ENCODE peak calls at places on chromosomes 13 and 19, in seven cellular contexts. One of them, this sample, is unnamed.
A peak's percentile ranks its signal among the peaks of the same experiment; 100 is the strongest.

GRCh38 chr19:6809262-6809661 is 36.8 kb downstream of the VAV1 start:
- DNase-seq in K562: no peak
- DNase-seq in HEK293T: no peak
- DNase-seq in HCT116: no peak
- DNase-seq in HepG2: no peak
- DNase-seq in H1: no peak
- DNase-seq in GM12878: no peak
- DNase-seq in this sample: no peak

GRCh38 chr13:99191900-99192399 is 8.7 kb upstream of the UBAC2 start:
- DNase-seq in K562: no peak
- DNase-seq in HEK293T: no peak
- DNase-seq in HCT116: no peak
- DNase-seq in HepG2: no peak
- DNase-seq in H1: no peak
- DNase-seq in GM12878: no peak
- DNase-seq in this sample: no peak

GRCh38 chr19:6521718-6522646 is 8.8 kb upstream of the TNFSF9 start:
- DNase-seq in K562: peak; percentile 64
- DNase-seq in HEK293T: no peak
- DNase-seq in HCT116: no peak
- DNase-seq in HepG2: no peak
- DNase-seq in H1: no peak
- DNase-seq in GM12878: peak; percentile 95
- DNase-seq in this sample: no peak

GRCh38 chr19:1252221-1252817 is 3.9 kb downstream of the MIDN start:
- DNase-seq in K562: no peak
- DNase-seq in HEK293T: no peak
- DNase-seq in HCT116: no peak
- DNase-seq in HepG2: no peak
- DNase-seq in H1: no peak
- DNase-seq in GM12878: no peak
- DNase-seq in this sample: no peak

GRCh38 chr13:47621931-47622330 is 379.1 kb downstream of the SUCLA2 start:
- DNase-seq in K562: no peak
- DNase-seq in HEK293T: no peak
- DNase-seq in HCT116: no peak
- DNase-seq in HepG2: no peak
- DNase-seq in H1: no peak
- DNase-seq in GM12878: no peak
- DNase-seq in this sample: no peak

GRCh38 chr19:47310819-47311218 is 1.2 kb downstream of the C5AR1 start:
- DNase-seq in K562: no peak
- DNase-seq in HEK293T: no peak
- DNase-seq in HCT116: no peak
- DNase-seq in HepG2: peak; percentile 36
- DNase-seq in H1: no peak
- DNase-seq in GM12878: no peak
- DNase-seq in this sample: no peak

GRCh38 chr19:4455742-4456565 is 1.6 kb downstream of the UBXN6 start:
- DNase-seq in K562: no peak
- DNase-seq in HEK293T: no peak
- DNase-seq in HCT116: no peak
- DNase-seq in HepG2: peak; percentile 25
- DNase-seq in H1: no peak
- DNase-seq in GM12878: no peak
- DNase-seq in this sample: no peak

GRCh38 chr13:114067886-114068722 is 64.3 kb downstream of the RASA3 start:
- DNase-seq in K562: no peak
- DNase-seq in HEK293T: no peak
- DNase-seq in HCT116: no peak
- DNase-seq in HepG2: no peak
- DNase-seq in H1: no peak
- DNase-seq in GM12878: no peak
- DNase-seq in this sample: peak; percentile 10

GRCh38 chr19:23321953-23322549 is 71.9 kb upstream of the ZNF724 start:
- DNase-seq in K562: no peak
- DNase-seq in HEK293T: no peak
- DNase-seq in HCT116: no peak
- DNase-seq in HepG2: no peak
- DNase-seq in H1: no peak
- DNase-seq in GM12878: no peak
- DNase-seq in this sample: no peak

GRCh38 chr13:32473650-32474049 is 45.7 kb upstream of the N4BP2L1 start:
- DNase-seq in K562: no peak
- DNase-seq in HEK293T: no peak
- DNase-seq in HCT116: no peak
- DNase-seq in HepG2: no peak
- DNase-seq in H1: no peak
- DNase-seq in GM12878: no peak
- DNase-seq in this sample: no peak
- TF ChIP-seq SP1 in K562: no peak
- TF ChIP-seq SP1 in HEK293T: no peak
- TF ChIP-seq SP1 in HCT116: no peak
- TF ChIP-seq SP1 in HepG2: no peak
- TF ChIP-seq SP1 in H1: no peak
- TF ChIP-seq SP1 in GM12878: no peak
- TF ChIP-seq SP1 in this sample: no peak

GRCh38 chr19:18096258-18096657 is 1.3 kb upstream of the MAST3 start:
- DNase-seq in K562: no peak
- DNase-seq in HEK293T: no peak
- DNase-seq in HCT116: no peak
- DNase-seq in HepG2: no peak
- DNase-seq in H1: no peak
- DNase-seq in GM12878: no peak
- DNase-seq in this sample: no peak

GRCh38 chr19:18090545-18091216 is 3.9 kb upstream of the IL12RB1 start:
- DNase-seq in K562: no peak
- DNase-seq in HEK293T: no peak
- DNase-seq in HCT116: no peak
- DNase-seq in HepG2: no peak
- DNase-seq in H1: no peak
- DNase-seq in GM12878: no peak
- DNase-seq in this sample: no peak

GRCh38 chr19:18091217-18091608 is 4.5 kb upstream of the IL12RB1 start:
- DNase-seq in K562: peak; percentile 60
- DNase-seq in HEK293T: no peak
- DNase-seq in HCT116: no peak
- DNase-seq in HepG2: no peak
- DNase-seq in H1: no peak
- DNase-seq in GM12878: peak; percentile 66
- DNase-seq in this sample: no peak

GRCh38 chr19:18097217-18097992 is at the start of gene MAST3:
- DNase-seq in K562: peak; percentile 100
- DNase-seq in HEK293T: peak; percentile 99
- DNase-seq in HCT116: peak; percentile 61
- DNase-seq in HepG2: peak; percentile 70
- DNase-seq in H1: peak; percentile 93
- DNase-seq in GM12878: peak; percentile 64
- DNase-seq in this sample: peak; percentile 93

GRCh38 chr19:18093439-18094161 is 4.0 kb upstream of the MAST3 start:
- DNase-seq in K562: peak; percentile 91
- DNase-seq in HEK293T: peak; percentile 56
- DNase-seq in HCT116: peak; percentile 64
- DNase-seq in HepG2: peak; percentile 47
- DNase-seq in H1: no peak
- DNase-seq in GM12878: no peak
- DNase-seq in this sample: no peak
- TF ChIP-seq SP1 in K562: no peak
- TF ChIP-seq SP1 in HEK293T: no peak
- TF ChIP-seq SP1 in HCT116: no peak
- TF ChIP-seq SP1 in HepG2: no peak
- TF ChIP-seq SP1 in H1: no peak
- TF ChIP-seq SP1 in GM12878: no peak
- TF ChIP-seq SP1 in this sample: no peak

DNA sequence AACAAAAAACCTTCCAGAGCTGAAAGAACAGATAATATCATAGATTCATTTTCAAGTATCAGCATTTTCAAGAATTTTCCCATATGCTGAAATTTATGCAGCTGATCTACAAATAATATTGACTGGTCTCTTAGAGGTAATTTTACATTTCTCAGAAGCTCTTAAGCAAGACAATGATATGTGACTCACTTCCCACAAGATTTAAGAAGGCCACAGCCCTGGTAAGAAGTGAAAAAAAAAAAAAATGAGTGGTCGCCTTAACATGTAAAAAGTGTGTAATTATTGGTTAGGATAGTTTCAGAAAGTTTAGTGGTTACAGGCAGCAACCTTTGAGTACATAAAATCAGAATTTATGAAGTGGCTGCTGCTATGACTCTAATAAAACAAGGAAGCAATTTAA is 54.5 kb downstream of the NUFIP1 start:
- DNase-seq in K562: no peak
- DNase-seq in HEK293T: no peak
- DNase-seq in HCT116: no peak
- DNase-seq in HepG2: no peak
- DNase-seq in H1: no peak
- DNase-seq in GM12878: peak; percentile 5
- DNase-seq in this sample: no peak
- TF ChIP-seq SP1 in K562: no peak
- TF ChIP-seq SP1 in HEK293T: no peak
- TF ChIP-seq SP1 in HCT116: no peak
- TF ChIP-seq SP1 in HepG2: no peak
- TF ChIP-seq SP1 in H1: no peak
- TF ChIP-seq SP1 in GM12878: no peak
- TF ChIP-seq SP1 in this sample: no peak

GRCh38 chr19:41323430-41324125 is 13.6 kb downstream of the CCDC97 start:
- DNase-seq in K562: peak; percentile 84
- DNase-seq in HEK293T: no peak
- DNase-seq in HCT116: no peak
- DNase-seq in HepG2: peak; percentile 87
- DNase-seq in H1: no peak
- DNase-seq in GM12878: no peak
- DNase-seq in this sample: no peak
- TF ChIP-seq SP1 in K562: no peak
- TF ChIP-seq SP1 in HEK293T: no peak
- TF ChIP-seq SP1 in HCT116: no peak
- TF ChIP-seq SP1 in HepG2: peak; percentile 59
- TF ChIP-seq SP1 in H1: no peak
- TF ChIP-seq SP1 in GM12878: no peak
- TF ChIP-seq SP1 in this sample: no peak

GRCh38 chr19:7873304-7874079 is 698 bp downstream of the PRR36 start:
- DNase-seq in K562: no peak
- DNase-seq in HEK293T: no peak
- DNase-seq in HCT116: no peak
- DNase-seq in HepG2: no peak
- DNase-seq in H1: peak; percentile 61
- DNase-seq in GM12878: no peak
- DNase-seq in this sample: no peak

GRCh38 chr19:7874857-7875393 is 735 bp upstream of the PRR36 start:
- DNase-seq in K562: no peak
- DNase-seq in HEK293T: no peak
- DNase-seq in HCT116: no peak
- DNase-seq in HepG2: no peak
- DNase-seq in H1: no peak
- DNase-seq in GM12878: no peak
- DNase-seq in this sample: peak; percentile 35

GRCh38 chr19:7871530-7872305 is 2.5 kb downstream of the PRR36 start:
- DNase-seq in K562: peak; percentile 82
- DNase-seq in HEK293T: peak; percentile 79
- DNase-seq in HCT116: peak; percentile 96
- DNase-seq in HepG2: peak; percentile 83
- DNase-seq in H1: peak; percentile 100
- DNase-seq in GM12878: peak; percentile 38
- DNase-seq in this sample: peak; percentile 100

GRCh38 chr19:7872306-7873204 is 1.6 kb downstream of the PRR36 start:
- DNase-seq in K562: no peak
- DNase-seq in HEK293T: no peak
- DNase-seq in HCT116: no peak
- DNase-seq in HepG2: no peak
- DNase-seq in H1: no peak
- DNase-seq in GM12878: no peak
- DNase-seq in this sample: no peak

DNA sequence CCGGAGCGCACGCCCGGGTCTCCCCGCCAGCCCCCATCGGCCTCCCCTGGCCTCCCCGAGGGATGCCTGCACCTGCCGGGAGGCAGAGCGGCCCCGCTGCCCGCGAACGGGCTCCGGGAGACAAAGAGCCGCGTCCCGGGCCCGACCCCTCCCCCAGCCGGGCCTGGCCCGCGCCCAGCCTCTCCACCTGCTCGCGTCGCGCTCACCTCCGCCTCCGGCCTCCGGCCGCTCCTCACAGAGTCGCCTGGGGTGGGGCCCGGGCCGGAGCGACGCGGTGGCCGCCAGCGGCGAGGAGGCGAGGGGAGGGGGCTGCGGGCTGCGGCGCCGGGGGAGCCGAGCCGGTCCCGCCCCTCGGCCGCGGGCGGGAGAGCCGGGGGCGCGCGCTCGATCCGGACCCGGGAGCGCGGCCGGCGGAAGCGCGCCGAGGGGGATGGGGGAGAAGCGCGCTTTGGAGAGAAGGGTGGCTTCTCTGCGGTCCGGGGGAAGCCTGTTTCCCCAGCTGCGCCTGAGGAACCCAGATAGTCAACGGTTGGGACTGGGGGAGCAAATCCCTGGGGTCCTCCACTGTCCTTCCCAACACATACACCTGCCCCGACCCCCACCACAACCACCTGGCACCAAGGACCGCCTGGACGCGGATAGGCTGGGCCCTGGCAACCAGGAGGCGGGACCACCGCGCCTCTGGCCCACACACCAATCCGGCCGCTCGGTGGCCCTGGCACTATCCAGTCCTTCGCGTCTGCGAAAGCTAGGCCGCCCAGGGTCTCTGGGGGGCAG is at the start of gene PRR36:
- DNase-seq in K562: peak; percentile 43
- DNase-seq in HEK293T: peak; percentile 61
- DNase-seq in HCT116: no peak
- DNase-seq in HepG2: peak; percentile 58
- DNase-seq in H1: peak; percentile 93
- DNase-seq in GM12878: no peak
- DNase-seq in this sample: peak; percentile 88
- TF ChIP-seq SP1 in K562: no peak
- TF ChIP-seq SP1 in HEK293T: no peak
- TF ChIP-seq SP1 in HCT116: peak; percentile 43
- TF ChIP-seq SP1 in HepG2: no peak
- TF ChIP-seq SP1 in H1: peak; percentile 84
- TF ChIP-seq SP1 in GM12878: no peak
- TF ChIP-seq SP1 in this sample: peak; percentile 64